ENCODE peak calls at places on chromosomes 16 and 17, in eight cellular contexts. E is ovary, B is transverse colon, L is SK-N-SH, V is suprapubic skin, Q is H1, I is tibial nerve, D is K562. W is an unnamed sample. For H3K36me3, the result is how much of the 10 kb centered on the place peaks cover.

GRCh38 chr16:42069-42457 is 11.3 kb downstream of the POLR3K start:
- DNase-seq in E (no peak), B (no peak), L (no peak), V (no peak), Q (no peak), I (no peak), D (peak), W (no peak)

GRCh38 chr16:77890075-77890474 is 101.7 kb downstream of the VAT1L start:
- DNase-seq in E (no peak), B (no peak), L (no peak), V (no peak), Q (no peak), I (no peak), D (no peak), W (no peak)

GRCh38 chr17:67377727-67378443 is 804 bp downstream of the PITPNC1 start:
- DNase-seq in E (peak), B (peak), L (peak), V (peak), Q (no peak), I (no peak), D (peak), W (peak)

GRCh38 chr17:2779545-2779944 is 16.7 kb upstream of the RAP1GAP2 start:
- DNase-seq in E (no peak), B (no peak), L (no peak), V (no peak), Q (no peak), I (no peak), D (no peak), W (no peak)

GRCh38 chr17:48002208-48002919 is 31.5 kb downstream of the CDK5RAP3 start:
- DNase-seq in E (no peak), B (no peak), L (no peak), V (no peak), Q (no peak), I (no peak), D (peak), W (no peak)

GRCh38 chr17:43834106-43834505 is 1.2 kb upstream of the MPP3 start:
- DNase-seq in E (no peak), B (no peak), L (no peak), V (no peak), Q (no peak), I (peak), D (peak), W (no peak)

GRCh38 chr17:39173539-39174274 is 7.7 kb upstream of the ARL5C start:
- DNase-seq in E (no peak), B (no peak), L (no peak), V (no peak), Q (no peak), I (no peak), D (no peak), W (no peak)

GRCh38 chr16:66248096-66248495 is 118.4 kb upstream of the CDH5 start:
- DNase-seq in E (peak), B (peak), L (no peak), V (peak), Q (no peak), I (peak), D (no peak), W (peak)

GRCh38 chr17:74946641-74947040 is 10.9 kb downstream of the OTOP3 start:
- DNase-seq in E (no peak), B (no peak), L (no peak), V (no peak), Q (no peak), I (no peak), D (no peak), W (no peak)

GRCh38 chr17:33889766-33890165 is 365.3 kb upstream of the CCL2 start:
- DNase-seq in E (no peak), B (no peak), L (no peak), V (no peak), Q (no peak), I (no peak), D (no peak), W (no peak)

GRCh38 chr17:80252871-80253270 is 7.8 kb upstream of the RNF213 start:
- DNase-seq in E (no peak), B (peak), L (peak), V (no peak), Q (peak), I (no peak), D (peak), W (peak)

GRCh38 chr16:79484237-79484636 is 116.3 kb downstream of the MAF start:
- DNase-seq in E (no peak), B (no peak), L (no peak), V (no peak), Q (no peak), I (no peak), D (peak), W (no peak)

GRCh38 chr16:87331241-87331801 is 14.1 kb upstream of the C16orf95 start:
- DNase-seq in E (no peak), B (no peak), L (no peak), V (no peak), Q (no peak), I (no peak), D (no peak), W (no peak)

GRCh38 chr17:67488161-67488560 is 111.1 kb downstream of the PITPNC1 start:
- DNase-seq in E (no peak), B (no peak), L (peak), V (peak), Q (no peak), I (no peak), D (no peak), W (no peak)

GRCh38 chr16:74743668-74744299 is 30.8 kb downstream of the FA2H start:
- DNase-seq in E (no peak), B (peak), L (no peak), V (peak), Q (no peak), I (peak), D (peak), W (peak)

GRCh38 chr16:12544477-12545291 is 259.0 kb downstream of the CPPED1 start:
- DNase-seq in E (no peak), B (no peak), L (no peak), V (no peak), Q (no peak), I (no peak), D (no peak), W (no peak)

GRCh38 chr17:50102164-50102991 is 7.2 kb downstream of the PDK2 start:
- DNase-seq in E (peak), B (peak), L (peak), V (no peak), Q (no peak), I (no peak), D (no peak), W (peak)

GRCh38 chr17:38706625-38707298 is 1.7 kb downstream of the MLLT6 start:
- DNase-seq in E (no peak), B (no peak), L (no peak), V (no peak), Q (peak), I (no peak), D (peak), W (no peak)

GRCh38 chr17:17091276-17091675 is 49.0 kb downstream of the MPRIP start:
- DNase-seq in E (no peak), B (no peak), L (no peak), V (no peak), Q (no peak), I (peak), D (no peak), W (no peak)

GRCh38 chr17:31496601-31497000 is 105.1 kb downstream of the RAB11FIP4 start:
- DNase-seq in E (no peak), B (no peak), L (no peak), V (no peak), Q (no peak), I (no peak), D (no peak), W (no peak)

GRCh38 chr16:67284699-67285646 is 5.6 kb downstream of the PLEKHG4 start:
- DNase-seq in E (no peak), B (peak), L (peak), V (no peak), Q (peak), I (no peak), D (peak), W (peak)

GRCh38 chr17:76581515-76581914 is 4.1 kb downstream of the ST6GALNAC2 start:
- DNase-seq in E (no peak), B (no peak), L (no peak), V (no peak), Q (no peak), I (no peak), D (no peak), W (no peak)

DNA sequence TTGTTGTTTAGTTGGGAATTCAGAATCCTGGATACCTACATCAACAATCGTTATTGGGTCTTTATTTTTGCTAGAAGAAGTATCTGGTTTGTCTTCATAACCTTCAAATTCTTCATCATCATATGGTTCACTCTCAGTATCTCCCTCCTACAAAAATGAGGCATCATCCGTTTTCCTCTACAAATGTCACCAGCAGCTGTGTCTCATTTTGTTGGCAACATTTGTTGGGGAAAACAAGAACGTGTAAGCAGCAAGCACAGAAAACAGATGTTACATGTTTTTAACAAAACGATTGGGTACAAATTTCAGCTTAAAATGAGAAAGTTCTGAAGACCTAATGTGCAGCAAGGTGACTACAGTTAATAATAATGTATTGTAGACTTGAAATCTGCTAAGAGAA is 8.7 kb downstream of the CCDC47 start:
- DNase-seq in E (no peak), B (no peak), L (no peak), V (no peak), Q (no peak), I (no peak), D (no peak), W (no peak)
- H3K36me3 ChIP-seq in E (under half), B (under half), L (half or more), V (half or more), Q (under half), I (under half), D (half or more), W (under half)

DNA sequence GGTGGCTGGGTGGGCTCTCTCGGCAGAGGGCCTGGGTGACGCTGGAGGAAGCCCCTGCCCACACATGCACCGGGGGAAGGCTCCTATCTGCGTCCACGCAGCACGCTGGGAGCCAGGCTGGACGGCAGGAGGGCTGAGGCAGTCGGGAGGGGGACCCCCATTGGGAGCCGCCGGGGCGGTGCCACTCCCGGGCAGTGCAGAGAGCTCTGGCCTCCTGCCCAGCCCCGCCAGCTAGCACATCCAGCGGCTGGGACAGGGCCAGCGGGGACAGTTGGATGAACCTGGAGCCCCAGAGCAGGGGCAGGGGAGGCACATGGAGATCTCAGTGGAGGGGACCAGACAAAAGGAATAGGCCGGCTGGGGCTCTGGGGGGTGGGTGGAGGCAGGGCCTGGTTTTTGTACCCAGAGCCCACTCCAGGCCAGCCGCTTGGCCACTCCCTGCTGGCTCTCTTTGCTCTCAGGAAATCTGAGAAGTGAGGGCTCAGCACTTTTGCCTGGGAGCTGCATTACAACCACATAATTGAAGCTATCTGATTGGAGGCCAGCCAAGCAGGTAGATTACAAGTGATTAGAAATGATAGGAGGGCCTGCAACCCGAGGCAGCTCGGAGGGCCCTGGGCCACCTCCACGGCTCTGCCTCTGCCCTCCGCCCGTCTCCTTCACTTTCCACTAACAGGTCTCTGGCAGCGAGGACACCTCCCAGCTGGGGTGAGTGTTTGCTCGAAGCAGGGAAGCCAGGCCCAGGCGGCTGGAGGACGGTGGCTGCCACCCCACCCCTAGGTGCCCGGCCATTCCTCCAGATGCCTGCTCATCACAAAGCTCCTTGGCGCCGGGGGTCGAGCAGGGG is 40.1 kb downstream of the ENGASE start:
- DNase-seq in E (peak), B (peak), L (peak), V (no peak), Q (no peak), I (peak), D (no peak), W (peak)
- H3K4me3 ChIP-seq in E (no peak), B (no peak), L (no peak), V (no peak), Q (no peak), I (no peak), D (no peak), W (no peak)

DNA sequence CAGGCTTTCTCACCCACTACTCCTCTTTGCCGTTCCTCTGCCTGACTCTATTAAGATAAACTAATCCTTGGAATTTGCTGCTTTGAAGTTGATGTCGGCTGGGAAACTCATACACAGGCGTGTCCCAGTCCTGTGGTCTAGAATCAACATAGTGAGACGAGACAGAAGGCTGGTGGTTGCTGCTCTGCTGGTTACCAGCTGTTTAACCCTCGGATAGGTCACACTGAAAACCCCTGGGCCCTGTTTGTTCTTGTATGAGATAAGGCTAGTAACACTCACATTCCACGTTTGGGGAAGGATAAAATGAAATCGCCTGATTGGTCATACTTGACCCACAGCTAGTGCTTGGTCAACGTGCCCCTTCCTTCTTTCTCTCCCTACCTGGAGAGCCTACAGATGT is 517.0 kb downstream of the CDH13 start:
- DNase-seq in E (no peak), B (peak), L (no peak), V (no peak), Q (no peak), I (no peak), D (no peak), W (no peak)
- TF ChIP-seq EP300 in E (no peak), B (no peak), L (no peak), V (no peak), Q (no peak), I (no peak), D (no peak), W (no peak)

DNA sequence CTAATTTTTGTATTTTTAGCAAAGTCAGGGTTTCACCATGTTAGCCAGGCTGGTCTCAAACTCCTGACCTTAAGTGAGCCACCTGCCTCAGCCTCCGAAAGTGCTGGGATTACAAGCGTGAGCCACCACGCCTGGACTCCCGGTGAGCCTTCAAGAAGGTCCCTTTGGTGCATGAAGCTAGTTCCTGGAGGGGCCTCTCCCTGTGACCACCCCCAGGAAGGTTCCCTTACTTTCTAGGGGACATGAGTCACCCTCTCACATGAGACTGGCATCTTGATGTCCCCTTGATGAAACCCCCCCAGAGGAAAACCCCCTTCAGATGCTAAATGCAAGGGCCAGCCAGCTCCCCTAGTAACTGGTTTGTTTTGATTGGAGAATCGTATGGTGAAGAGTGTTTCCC is 12.8 kb downstream of the CARHSP1 start:
- DNase-seq in E (peak), B (no peak), L (no peak), V (no peak), Q (no peak), I (no peak), D (no peak), W (no peak)
- H3K36me3 ChIP-seq in E (under half), B (under half), L (under half), V (half or more), Q (under half), I (under half), D (half or more), W (half or more)

DNA sequence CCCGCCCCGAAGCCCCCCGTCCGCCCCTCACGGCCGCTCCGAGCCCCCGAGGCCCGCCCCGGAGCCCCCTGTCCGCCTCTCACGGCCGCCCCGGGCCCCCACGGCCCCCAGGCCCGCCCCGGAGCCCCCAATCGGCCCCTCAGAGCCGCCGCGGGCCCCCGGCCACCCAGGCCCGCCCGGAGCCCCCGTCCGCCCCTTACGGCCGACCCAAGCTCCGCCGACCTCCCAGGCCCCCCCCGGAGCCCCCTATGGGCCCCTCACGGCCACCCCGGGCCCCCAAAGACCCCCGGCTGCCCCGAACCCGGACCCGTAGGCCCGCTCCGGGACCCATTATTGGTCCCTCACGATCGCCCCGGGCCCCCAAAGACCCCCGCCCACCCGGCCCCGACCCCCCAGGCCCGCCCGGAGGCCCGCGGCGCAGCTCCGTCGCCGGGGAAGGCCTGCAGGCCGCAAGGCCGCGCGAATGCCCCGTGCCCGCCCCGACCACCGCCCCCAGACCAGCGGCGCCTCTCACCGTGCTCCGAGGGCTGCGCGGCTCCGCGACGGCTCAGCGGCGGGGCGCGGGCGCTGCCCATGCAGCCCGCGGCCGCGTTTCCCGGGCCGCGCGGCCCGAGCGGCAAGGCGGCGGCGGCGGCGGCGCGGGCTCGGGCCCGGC is 503 bp downstream of the ANKRD11 start:
- DNase-seq in E (peak), B (no peak), L (peak), V (no peak), Q (no peak), I (no peak), D (no peak), W (no peak)
- H3K4me3 ChIP-seq in E (peak), B (peak), L (peak), V (peak), Q (peak), I (peak), D (peak), W (peak)

GRCh38 chr16:53619247-53619646 is 84.4 kb downstream of the RPGRIP1L start:
- DNase-seq in E (no peak), B (no peak), L (no peak), V (no peak), Q (no peak), I (no peak), D (no peak), W (no peak)
- TF ChIP-seq EP300 in E (no peak), B (no peak), L (no peak), V (no peak), Q (no peak), I (no peak), D (no peak), W (no peak)

GRCh38 chr17:59124665-59125064 is 18.0 kb upstream of the TRIM37 start:
- DNase-seq in E (no peak), B (no peak), L (no peak), V (no peak), Q (no peak), I (no peak), D (no peak), W (no peak)
- H3K36me3 ChIP-seq in E (under half), B (under half), L (under half), V (under half), Q (under half), I (under half), D (half or more), W (under half)